ENCODE peak calls at places on chromosomes 7 and 10, in five cellular contexts. One of them, this sample, is unnamed.
A peak's percentile ranks its signal among the peaks of the same experiment; 100 is the strongest.

GRCh38 chr10:239109-239508 is 103.9 kb downstream of the ZMYND11 start:
- DNase-seq in GM10248: no peak
- DNase-seq in stimulated activated CD4-positive, alpha-beta T cell treated with anti-CD3 and anti-CD28 coated beads, Interleukin-1b, Interleukin-23, amount 100 ng/mL, for 1 hour: no peak
- DNase-seq in T-helper 9 cell: no peak
- DNase-seq in activated T-helper 2 cell treated with anti-CD3 and anti-CD28 coated beads, Interferon-gamma antibody, Interleukin-2, Interleukin-4, amounts not matched to agents 10 μg/mL and 5 μg/mL and 100 μg/mL, durations not matched to agents 14 hours and 24 hours and 36 hours: no peak
- DNase-seq in this sample: no peak

GRCh38 chr7:31336202-31337035 is 4.1 kb downstream of the NEUROD6 start:
- DNase-seq in GM10248: no peak
- DNase-seq in stimulated activated CD4-positive, alpha-beta T cell treated with anti-CD3 and anti-CD28 coated beads, Interleukin-1b, Interleukin-23, amount 100 ng/mL, for 1 hour: no peak
- DNase-seq in T-helper 9 cell: no peak
- DNase-seq in activated T-helper 2 cell treated with anti-CD3 and anti-CD28 coated beads, Interferon-gamma antibody, Interleukin-2, Interleukin-4, amounts not matched to agents 10 μg/mL and 5 μg/mL and 100 μg/mL, durations not matched to agents 14 hours and 24 hours and 36 hours: no peak
- DNase-seq in this sample: no peak

GRCh38 chr10:71840177-71840711 is 10.8 kb downstream of the PSAP start:
- DNase-seq in GM10248: no peak
- DNase-seq in stimulated activated CD4-positive, alpha-beta T cell treated with anti-CD3 and anti-CD28 coated beads, Interleukin-1b, Interleukin-23, amount 100 ng/mL, for 1 hour: no peak
- DNase-seq in T-helper 9 cell: no peak
- DNase-seq in activated T-helper 2 cell treated with anti-CD3 and anti-CD28 coated beads, Interferon-gamma antibody, Interleukin-2, Interleukin-4, amounts not matched to agents 10 μg/mL and 5 μg/mL and 100 μg/mL, durations not matched to agents 14 hours and 24 hours and 36 hours: no peak
- DNase-seq in this sample: no peak

GRCh38 chr7:50595538-50596102 is 30.4 kb upstream of the DDC start:
- DNase-seq in GM10248: no peak
- DNase-seq in stimulated activated CD4-positive, alpha-beta T cell treated with anti-CD3 and anti-CD28 coated beads, Interleukin-1b, Interleukin-23, amount 100 ng/mL, for 1 hour: no peak
- DNase-seq in T-helper 9 cell: no peak
- DNase-seq in activated T-helper 2 cell treated with anti-CD3 and anti-CD28 coated beads, Interferon-gamma antibody, Interleukin-2, Interleukin-4, amounts not matched to agents 10 μg/mL and 5 μg/mL and 100 μg/mL, durations not matched to agents 14 hours and 24 hours and 36 hours: no peak
- DNase-seq in this sample: peak; percentile 22

GRCh38 chr7:135369405-135369804 is 135.8 kb downstream of the STRA8 start:
- DNase-seq in GM10248: no peak
- DNase-seq in stimulated activated CD4-positive, alpha-beta T cell treated with anti-CD3 and anti-CD28 coated beads, Interleukin-1b, Interleukin-23, amount 100 ng/mL, for 1 hour: no peak
- DNase-seq in T-helper 9 cell: no peak
- DNase-seq in activated T-helper 2 cell treated with anti-CD3 and anti-CD28 coated beads, Interferon-gamma antibody, Interleukin-2, Interleukin-4, amounts not matched to agents 10 μg/mL and 5 μg/mL and 100 μg/mL, durations not matched to agents 14 hours and 24 hours and 36 hours: no peak
- DNase-seq in this sample: no peak

GRCh38 chr10:119316729-119317097 is 109.3 kb downstream of the GRK5 start:
- DNase-seq in GM10248: no peak
- DNase-seq in stimulated activated CD4-positive, alpha-beta T cell treated with anti-CD3 and anti-CD28 coated beads, Interleukin-1b, Interleukin-23, amount 100 ng/mL, for 1 hour: no peak
- DNase-seq in T-helper 9 cell: no peak
- DNase-seq in activated T-helper 2 cell treated with anti-CD3 and anti-CD28 coated beads, Interferon-gamma antibody, Interleukin-2, Interleukin-4, amounts not matched to agents 10 μg/mL and 5 μg/mL and 100 μg/mL, durations not matched to agents 14 hours and 24 hours and 36 hours: no peak
- DNase-seq in this sample: no peak

GRCh38 chr7:80771523-80771922 is 133.1 kb downstream of the CD36 start:
- DNase-seq in GM10248: no peak
- DNase-seq in stimulated activated CD4-positive, alpha-beta T cell treated with anti-CD3 and anti-CD28 coated beads, Interleukin-1b, Interleukin-23, amount 100 ng/mL, for 1 hour: no peak
- DNase-seq in T-helper 9 cell: no peak
- DNase-seq in activated T-helper 2 cell treated with anti-CD3 and anti-CD28 coated beads, Interferon-gamma antibody, Interleukin-2, Interleukin-4, amounts not matched to agents 10 μg/mL and 5 μg/mL and 100 μg/mL, durations not matched to agents 14 hours and 24 hours and 36 hours: no peak
- DNase-seq in this sample: no peak

GRCh38 chr7:28802450-28802849 is 155.7 kb downstream of the TRIL start:
- DNase-seq in GM10248: no peak
- DNase-seq in stimulated activated CD4-positive, alpha-beta T cell treated with anti-CD3 and anti-CD28 coated beads, Interleukin-1b, Interleukin-23, amount 100 ng/mL, for 1 hour: no peak
- DNase-seq in T-helper 9 cell: no peak
- DNase-seq in activated T-helper 2 cell treated with anti-CD3 and anti-CD28 coated beads, Interferon-gamma antibody, Interleukin-2, Interleukin-4, amounts not matched to agents 10 μg/mL and 5 μg/mL and 100 μg/mL, durations not matched to agents 14 hours and 24 hours and 36 hours: no peak
- DNase-seq in this sample: no peak

GRCh38 chr10:22285130-22285529 is 31.1 kb upstream of the COMMD3 start:
- DNase-seq in GM10248: no peak
- DNase-seq in stimulated activated CD4-positive, alpha-beta T cell treated with anti-CD3 and anti-CD28 coated beads, Interleukin-1b, Interleukin-23, amount 100 ng/mL, for 1 hour: no peak
- DNase-seq in T-helper 9 cell: no peak
- DNase-seq in activated T-helper 2 cell treated with anti-CD3 and anti-CD28 coated beads, Interferon-gamma antibody, Interleukin-2, Interleukin-4, amounts not matched to agents 10 μg/mL and 5 μg/mL and 100 μg/mL, durations not matched to agents 14 hours and 24 hours and 36 hours: no peak
- DNase-seq in this sample: no peak

GRCh38 chr7:151876112-151876898 is 610 bp downstream of the PRKAG2 start:
- DNase-seq in GM10248: peak; percentile 45
- DNase-seq in stimulated activated CD4-positive, alpha-beta T cell treated with anti-CD3 and anti-CD28 coated beads, Interleukin-1b, Interleukin-23, amount 100 ng/mL, for 1 hour: peak; percentile 40
- DNase-seq in T-helper 9 cell: peak; percentile 47
- DNase-seq in activated T-helper 2 cell treated with anti-CD3 and anti-CD28 coated beads, Interferon-gamma antibody, Interleukin-2, Interleukin-4, amounts not matched to agents 10 μg/mL and 5 μg/mL and 100 μg/mL, durations not matched to agents 14 hours and 24 hours and 36 hours: peak; percentile 46
- DNase-seq in this sample: peak; percentile 61

GRCh38 chr10:125000366-125001312 is 58.7 kb downstream of the ZRANB1 start:
- DNase-seq in GM10248: no peak
- DNase-seq in stimulated activated CD4-positive, alpha-beta T cell treated with anti-CD3 and anti-CD28 coated beads, Interleukin-1b, Interleukin-23, amount 100 ng/mL, for 1 hour: no peak
- DNase-seq in T-helper 9 cell: no peak
- DNase-seq in activated T-helper 2 cell treated with anti-CD3 and anti-CD28 coated beads, Interferon-gamma antibody, Interleukin-2, Interleukin-4, amounts not matched to agents 10 μg/mL and 5 μg/mL and 100 μg/mL, durations not matched to agents 14 hours and 24 hours and 36 hours: no peak
- DNase-seq in this sample: no peak

GRCh38 chr7:22732556-22733126 is 5.6 kb downstream of the IL6 start:
- DNase-seq in GM10248: no peak
- DNase-seq in stimulated activated CD4-positive, alpha-beta T cell treated with anti-CD3 and anti-CD28 coated beads, Interleukin-1b, Interleukin-23, amount 100 ng/mL, for 1 hour: no peak
- DNase-seq in T-helper 9 cell: no peak
- DNase-seq in activated T-helper 2 cell treated with anti-CD3 and anti-CD28 coated beads, Interferon-gamma antibody, Interleukin-2, Interleukin-4, amounts not matched to agents 10 μg/mL and 5 μg/mL and 100 μg/mL, durations not matched to agents 14 hours and 24 hours and 36 hours: no peak
- DNase-seq in this sample: no peak

GRCh38 chr10:113385021-113385975 is 167.6 kb upstream of the HABP2 start:
- DNase-seq in GM10248: peak; percentile 53
- DNase-seq in stimulated activated CD4-positive, alpha-beta T cell treated with anti-CD3 and anti-CD28 coated beads, Interleukin-1b, Interleukin-23, amount 100 ng/mL, for 1 hour: peak; percentile 3
- DNase-seq in T-helper 9 cell: peak; percentile 34
- DNase-seq in activated T-helper 2 cell treated with anti-CD3 and anti-CD28 coated beads, Interferon-gamma antibody, Interleukin-2, Interleukin-4, amounts not matched to agents 10 μg/mL and 5 μg/mL and 100 μg/mL, durations not matched to agents 14 hours and 24 hours and 36 hours: peak; percentile 14
- DNase-seq in this sample: peak; percentile 54

GRCh38 chr10:3783313-3783689 is 1.7 kb downstream of the KLF6 start:
- DNase-seq in GM10248: peak; percentile 62
- DNase-seq in stimulated activated CD4-positive, alpha-beta T cell treated with anti-CD3 and anti-CD28 coated beads, Interleukin-1b, Interleukin-23, amount 100 ng/mL, for 1 hour: no peak
- DNase-seq in T-helper 9 cell: peak; percentile 55
- DNase-seq in activated T-helper 2 cell treated with anti-CD3 and anti-CD28 coated beads, Interferon-gamma antibody, Interleukin-2, Interleukin-4, amounts not matched to agents 10 μg/mL and 5 μg/mL and 100 μg/mL, durations not matched to agents 14 hours and 24 hours and 36 hours: peak; percentile 76
- DNase-seq in this sample: peak; percentile 71

GRCh38 chr7:28773423-28774129 is 184.6 kb downstream of the TRIL start:
- DNase-seq in GM10248: no peak
- DNase-seq in stimulated activated CD4-positive, alpha-beta T cell treated with anti-CD3 and anti-CD28 coated beads, Interleukin-1b, Interleukin-23, amount 100 ng/mL, for 1 hour: no peak
- DNase-seq in T-helper 9 cell: no peak
- DNase-seq in activated T-helper 2 cell treated with anti-CD3 and anti-CD28 coated beads, Interferon-gamma antibody, Interleukin-2, Interleukin-4, amounts not matched to agents 10 μg/mL and 5 μg/mL and 100 μg/mL, durations not matched to agents 14 hours and 24 hours and 36 hours: no peak
- DNase-seq in this sample: no peak

GRCh38 chr7:90569368-90569767 is 26.8 kb upstream of the CDK14 start:
- DNase-seq in GM10248: no peak
- DNase-seq in stimulated activated CD4-positive, alpha-beta T cell treated with anti-CD3 and anti-CD28 coated beads, Interleukin-1b, Interleukin-23, amount 100 ng/mL, for 1 hour: no peak
- DNase-seq in T-helper 9 cell: no peak
- DNase-seq in activated T-helper 2 cell treated with anti-CD3 and anti-CD28 coated beads, Interferon-gamma antibody, Interleukin-2, Interleukin-4, amounts not matched to agents 10 μg/mL and 5 μg/mL and 100 μg/mL, durations not matched to agents 14 hours and 24 hours and 36 hours: no peak
- DNase-seq in this sample: no peak

GRCh38 chr10:79422178-79422892 is 23.1 kb downstream of the ZCCHC24 start:
- DNase-seq in GM10248: no peak
- DNase-seq in stimulated activated CD4-positive, alpha-beta T cell treated with anti-CD3 and anti-CD28 coated beads, Interleukin-1b, Interleukin-23, amount 100 ng/mL, for 1 hour: no peak
- DNase-seq in T-helper 9 cell: no peak
- DNase-seq in activated T-helper 2 cell treated with anti-CD3 and anti-CD28 coated beads, Interferon-gamma antibody, Interleukin-2, Interleukin-4, amounts not matched to agents 10 μg/mL and 5 μg/mL and 100 μg/mL, durations not matched to agents 14 hours and 24 hours and 36 hours: no peak
- DNase-seq in this sample: no peak